ENCODE peak calls at places on chromosome 6, in five cellular contexts. P, U, O, J and F are unnamed samples.

GRCh38 chr6:95660544-95660943 is 83.2 kb downstream of the MANEA start:
- DNase-seq in P (no peak), U (no peak), O (no peak), J (no peak), F (no peak)

GRCh38 chr6:167811040-167811439 is 15.7 kb upstream of the AFDN start:
- DNase-seq in P (no peak), U (no peak), O (no peak), J (no peak), F (no peak)

GRCh38 chr6:127186889-127187288 is 68.4 kb downstream of the RSPO3 start:
- DNase-seq in P (no peak), U (peak; percentile 43), O (no peak), J (peak; percentile 87), F (peak; percentile 53)

GRCh38 chr6:140051521-140052455 is 677.3 kb upstream of the CITED2 start:
- DNase-seq in P (peak; percentile 98), U (no peak), O (peak; percentile 89), J (no peak), F (no peak)

GRCh38 chr6:81749704-81750103 is 2.8 kb downstream of the TENT5A start:
- DNase-seq in P (no peak), U (peak; percentile 61), O (no peak), J (no peak), F (no peak)

GRCh38 chr6:156662025-156662445 is 115.1 kb upstream of the ARID1B start:
- DNase-seq in P (no peak), U (no peak), O (no peak), J (no peak), F (peak; percentile 56)

GRCh38 chr6:50390416-50390815 is 322.9 kb upstream of the TFAP2D start:
- DNase-seq in P (no peak), U (no peak), O (no peak), J (no peak), F (no peak)

GRCh38 chr6:33962186-33962585 is 158.4 kb upstream of the MLN start:
- DNase-seq in P (peak; percentile 15), U (no peak), O (peak; percentile 6), J (no peak), F (no peak)

GRCh38 chr6:117298941-117299340 is 33.6 kb downstream of the VGLL2 start:
- DNase-seq in P (no peak), U (no peak), O (no peak), J (no peak), F (no peak)

GRCh38 chr6:146892613-146893401 is 294.0 kb downstream of the ADGB start:
- DNase-seq in P (peak; percentile 92), U (no peak), O (peak; percentile 67), J (no peak), F (no peak)

GRCh38 chr6:33748851-33749250 is 2.1 kb upstream of the IP6K3 start:
- DNase-seq in P (no peak), U (no peak), O (no peak), J (no peak), F (no peak)

GRCh38 chr6:15420959-15421438 is 175.1 kb downstream of the JARID2 start:
- DNase-seq in P (no peak), U (peak; percentile 20), O (no peak), J (no peak), F (no peak)

GRCh38 chr6:43481591-43482242 is 4.3 kb downstream of the TJAP1 start:
- DNase-seq in P (no peak), U (no peak), O (no peak), J (no peak), F (no peak)

GRCh38 chr6:159062564-159062945 is 17.8 kb upstream of the TAGAP start:
- DNase-seq in P (no peak), U (no peak), O (no peak), J (no peak), F (no peak)

GRCh38 chr6:22631101-22631500 is 61.7 kb downstream of the HDGFL1 start:
- DNase-seq in P (peak; percentile 65), U (no peak), O (peak; percentile 43), J (no peak), F (no peak)

GRCh38 chr6:24982231-24982630 is 46.5 kb upstream of the RIPOR2 start:
- DNase-seq in P (peak; percentile 54), U (no peak), O (peak; percentile 21), J (no peak), F (no peak)

GRCh38 chr6:135814043-135814442 is 37.5 kb upstream of the PDE7B start:
- DNase-seq in P (no peak), U (no peak), O (no peak), J (no peak), F (no peak)

GRCh38 chr6:166476061-166476591 is 93.4 kb upstream of the MPC1 start:
- DNase-seq in P (no peak), U (no peak), O (no peak), J (no peak), F (no peak)

GRCh38 chr6:32867559-32868256 is 13.7 kb downstream of the PSMB9 start:
- DNase-seq in P (no peak), U (no peak), O (no peak), J (no peak), F (no peak)

GRCh38 chr6:56693246-56693607 is 50.5 kb upstream of the DST start:
- DNase-seq in P (peak; percentile 87), U (peak; percentile 88), O (peak; percentile 91), J (peak; percentile 73), F (peak; percentile 88)

GRCh38 chr6:27062755-27063154 is 184.7 kb upstream of the PRSS16 start:
- DNase-seq in P (no peak), U (no peak), O (no peak), J (no peak), F (no peak)

GRCh38 chr6:111985202-111985731 is 68.6 kb upstream of the CCN6 start:
- DNase-seq in P (peak; percentile 96), U (no peak), O (peak; percentile 59), J (no peak), F (no peak)

GRCh38 chr6:33744001-33744848 is 2.5 kb downstream of the IP6K3 start:
- DNase-seq in P (peak; percentile 70), U (peak; percentile 76), O (peak; percentile 82), J (peak; percentile 70), F (peak; percentile 85)

GRCh38 chr6:70764706-70765105 is 97.0 kb downstream of the SMAP1 start:
- DNase-seq in P (no peak), U (no peak), O (no peak), J (no peak), F (no peak)

GRCh38 chr6:21046276-21046675 is 512.0 kb downstream of the CDKAL1 start:
- DNase-seq in P (no peak), U (peak; percentile 11), O (no peak), J (no peak), F (no peak)

GRCh38 chr6:158972241-158973233 is 27.5 kb downstream of the RSPH3 start:
- DNase-seq in P (peak; percentile 69), U (no peak), O (peak; percentile 77), J (no peak), F (no peak)

GRCh38 chr6:12480379-12480778 is 190.2 kb downstream of the EDN1 start:
- DNase-seq in P (no peak), U (no peak), O (no peak), J (no peak), F (no peak)

GRCh38 chr6:12363651-12364381 is 73.7 kb downstream of the EDN1 start:
- DNase-seq in P (no peak), U (no peak), O (no peak), J (peak; percentile 58), F (peak; percentile 69)

GRCh38 chr6:1623769-1624070 is 14.0 kb downstream of the FOXC1 start:
- DNase-seq in P (no peak), U (no peak), O (no peak), J (no peak), F (no peak)
- H3K27me3 ChIP-seq in P (peaks cover 2% of the 10 kb centered on the region), U (peaks cover 86% of the 10 kb centered on the region), O (peaks cover 97% of the 10 kb centered on the region), J (peaks cover 97% of the 10 kb centered on the region), F (peaks cover 99% of the 10 kb centered on the region)

DNA sequence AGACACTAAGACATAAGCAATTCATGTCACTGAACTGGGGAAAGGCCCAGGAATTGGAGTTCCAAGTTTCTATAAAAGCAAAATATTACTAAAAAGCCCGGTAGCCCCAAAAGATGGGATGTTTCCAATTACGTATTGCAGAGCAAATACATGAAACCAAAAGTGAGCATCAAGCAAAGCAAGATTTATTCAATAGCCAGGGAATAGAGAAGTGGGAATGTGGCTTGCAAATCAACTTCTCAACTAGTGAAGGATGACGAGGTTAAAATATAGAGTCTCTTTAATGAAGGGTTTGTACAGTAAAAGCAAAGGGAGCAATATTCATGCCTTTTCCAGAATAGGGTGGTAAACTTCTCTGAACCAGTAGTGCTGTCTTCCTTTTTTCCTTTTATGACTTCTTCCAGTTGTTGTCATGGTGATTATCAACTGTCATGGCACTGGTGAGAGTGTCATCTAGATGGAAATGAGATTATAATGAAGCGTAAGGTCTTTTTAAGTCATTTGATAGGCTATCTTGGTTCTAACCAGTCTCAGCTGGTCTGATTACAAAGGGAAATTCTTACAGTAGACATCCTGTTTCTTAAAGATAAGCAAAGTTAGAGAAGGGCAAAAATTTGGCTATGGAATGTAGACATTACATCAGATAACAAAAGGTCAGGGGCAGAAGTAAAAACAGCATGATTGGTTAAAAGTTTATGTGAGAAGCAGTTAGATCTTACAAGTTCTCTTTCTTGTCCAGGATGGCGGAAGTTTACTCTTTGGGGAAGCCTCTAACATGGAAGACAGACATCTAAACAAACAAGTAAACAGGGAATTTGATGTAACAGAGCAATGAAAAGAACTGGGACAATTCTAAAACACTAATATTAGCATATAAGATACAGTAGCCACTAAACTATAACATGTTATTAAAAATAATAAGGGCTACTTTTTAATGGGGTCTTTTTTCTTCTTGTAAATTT is 96.9 kb downstream of the TBX18 start:
- DNase-seq in P (no peak), U (no peak), O (peak; percentile 27), J (no peak), F (no peak)
- TF ChIP-seq CTCF in P (no peak), U (no peak), O (no peak), J (no peak), F (no peak)

DNA sequence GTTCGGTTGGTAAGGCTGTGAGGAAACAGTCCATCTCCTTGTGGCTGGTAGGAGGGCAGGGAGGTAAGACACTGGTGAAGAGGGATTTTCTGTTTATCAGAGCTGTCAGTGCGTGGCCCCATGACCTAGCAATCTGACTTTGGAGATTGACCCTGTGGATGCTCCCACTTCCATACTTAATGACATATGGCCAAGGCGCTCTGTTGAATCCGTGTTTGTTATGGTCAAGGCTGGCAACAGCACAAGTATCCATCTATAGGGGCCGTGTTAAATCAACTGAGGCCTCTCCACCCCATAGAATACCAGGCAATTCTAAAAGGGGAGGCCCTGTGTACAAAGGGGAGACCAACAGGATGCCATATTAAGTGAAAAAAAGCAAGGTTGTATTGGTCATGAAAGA is 25.6 kb upstream of the FOXC1 start:
- DNase-seq in P (no peak), U (no peak), O (no peak), J (no peak), F (no peak)
- H3K27me3 ChIP-seq in P (peaks cover 30% of the 10 kb centered on the region), U (no peaks in the 10 kb centered on the region), O (no peaks in the 10 kb centered on the region), J (no peaks in the 10 kb centered on the region), F (no peaks in the 10 kb centered on the region)

DNA sequence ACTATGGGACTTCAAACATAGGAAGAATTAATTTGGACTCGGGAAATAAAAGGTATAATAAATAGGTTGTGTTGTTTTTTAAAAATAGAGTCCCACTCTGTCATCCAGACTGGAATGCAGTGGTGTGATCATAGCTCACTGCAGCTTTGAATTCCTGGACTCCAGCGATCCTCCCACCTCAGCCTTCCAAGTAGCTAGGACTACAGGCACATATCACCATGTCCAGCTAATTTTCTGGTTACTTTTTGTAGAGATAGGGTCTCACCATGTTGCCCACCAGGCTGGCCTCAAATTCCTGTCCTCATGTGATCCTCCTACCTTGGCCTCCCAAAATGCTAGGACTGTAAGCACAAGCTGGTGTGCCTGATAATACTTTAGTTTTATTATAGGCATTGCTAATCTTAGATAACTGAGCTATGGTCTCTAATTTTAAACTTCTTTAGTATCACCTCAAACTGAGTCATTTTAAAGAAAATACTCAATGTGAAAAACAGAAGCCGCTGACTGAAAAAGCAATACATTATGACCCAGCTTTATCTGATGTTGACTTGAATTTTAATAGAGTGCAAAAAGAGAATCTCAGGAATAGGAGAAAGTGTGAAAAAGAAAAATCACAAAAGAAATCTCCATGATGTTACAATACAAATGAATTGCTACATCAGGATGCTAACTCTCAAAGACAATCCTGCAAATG is 251.0 kb downstream of the RNGTT start:
- DNase-seq in P (no peak), U (no peak), O (no peak), J (no peak), F (no peak)
- TF ChIP-seq CTCF in P (no peak), U (no peak), O (no peak), J (no peak), F (no peak)